ENCODE peak calls at places on chromosomes 4 and X, in five cellular contexts. X, U, B, H and P are unnamed samples.

GRCh38 chrX:85026170-85026569 is 22.5 kb downstream of the APOOL start:
- DNase-seq in X (no peak), U (no peak), B (no peak), H (no peak), P (no peak)

GRCh38 chrX:4670606-4671005 is 957.2 kb upstream of the PRKX start:
- DNase-seq in X (no peak), U (no peak), B (no peak), H (no peak), P (no peak)

GRCh38 chr4:138182838-138183426 is 59.2 kb downstream of the SLC7A11 start:
- DNase-seq in X (peak), U (peak), B (peak), H (no peak), P (no peak)

GRCh38 chr4:2817701-2818350 is 24.9 kb downstream of the SH3BP2 start:
- DNase-seq in X (no peak), U (no peak), B (no peak), H (no peak), P (no peak)

GRCh38 chr4:65669981-65670330 is 333 bp downstream of the EPHA5 start:
- DNase-seq in X (no peak), U (no peak), B (no peak), H (no peak), P (no peak)

GRCh38 chr4:5782829-5783476 is 72.0 kb downstream of the EVC start:
- DNase-seq in X (no peak), U (no peak), B (no peak), H (no peak), P (no peak)

GRCh38 chr4:83128235-83128929 is 13.9 kb upstream of the PLAC8 start:
- DNase-seq in X (peak), U (peak), B (peak), H (no peak), P (no peak)

GRCh38 chr4:148716361-148717063 is 274.3 kb upstream of the NR3C2 start:
- DNase-seq in X (no peak), U (no peak), B (no peak), H (no peak), P (peak)

GRCh38 chr4:78748361-78748760 is 27.8 kb upstream of the BMP2K start:
- DNase-seq in X (no peak), U (no peak), B (no peak), H (no peak), P (no peak)

GRCh38 chr4:131978120-131978519 is 1171.0 kb upstream of the PCDH10 start:
- DNase-seq in X (no peak), U (no peak), B (no peak), H (no peak), P (no peak)

GRCh38 chr4:138455097-138455496 is 212.9 kb upstream of the SLC7A11 start:
- DNase-seq in X (no peak), U (no peak), B (no peak), H (no peak), P (no peak)

GRCh38 chr4:107824367-107825071 is at the start of gene SGMS2:
- DNase-seq in X (peak), U (peak), B (peak), H (peak), P (peak)

GRCh38 chrX:39729834-39730670 is 367.7 kb downstream of the BCOR start:
- DNase-seq in X (no peak), U (no peak), B (no peak), H (no peak), P (no peak)

GRCh38 chr4:158624889-158625478 is 46.7 kb downstream of the C4orf46 start:
- DNase-seq in X (peak), U (no peak), B (peak), H (no peak), P (peak)

GRCh38 chr4:82779032-82779431 is 19.6 kb downstream of the SCD5 start:
- DNase-seq in X (no peak), U (no peak), B (no peak), H (no peak), P (no peak)

GRCh38 chrX:68504237-68504636 is 5.4 kb downstream of the YIPF6 start:
- DNase-seq in X (peak), U (no peak), B (peak), H (no peak), P (peak)

GRCh38 chr4:86670739-86671138 is 76.6 kb downstream of the PTPN13 start:
- DNase-seq in X (peak), U (no peak), B (peak), H (no peak), P (peak)

GRCh38 chrX:46250151-46250550 is 295.1 kb downstream of the ZNF674 start:
- DNase-seq in X (no peak), U (no peak), B (no peak), H (no peak), P (no peak)

GRCh38 chrX:14039344-14039743 is 9.7 kb upstream of the GEMIN8 start:
- DNase-seq in X (peak), U (no peak), B (peak), H (no peak), P (no peak)

GRCh38 chr4:149531861-149532260 is 283.8 kb downstream of the IQCM start:
- DNase-seq in X (peak), U (no peak), B (peak), H (no peak), P (peak)

GRCh38 chr4:39565925-39566630 is 38.8 kb upstream of the UGDH start:
- DNase-seq in X (peak), U (peak), B (peak), H (no peak), P (peak)

GRCh38 chrX:27307546-27307945 is 155.6 kb downstream of the PPP4R3C start:
- DNase-seq in X (no peak), U (no peak), B (no peak), H (no peak), P (no peak)

GRCh38 chr4:56435001-56435747 is at the start of gene PPAT:
- DNase-seq in X (peak), U (peak), B (peak), H (peak), P (peak)
- H3K4me3 ChIP-seq in X (peak), U (peak), B (peak), H (peak), P (peak)

DNA sequence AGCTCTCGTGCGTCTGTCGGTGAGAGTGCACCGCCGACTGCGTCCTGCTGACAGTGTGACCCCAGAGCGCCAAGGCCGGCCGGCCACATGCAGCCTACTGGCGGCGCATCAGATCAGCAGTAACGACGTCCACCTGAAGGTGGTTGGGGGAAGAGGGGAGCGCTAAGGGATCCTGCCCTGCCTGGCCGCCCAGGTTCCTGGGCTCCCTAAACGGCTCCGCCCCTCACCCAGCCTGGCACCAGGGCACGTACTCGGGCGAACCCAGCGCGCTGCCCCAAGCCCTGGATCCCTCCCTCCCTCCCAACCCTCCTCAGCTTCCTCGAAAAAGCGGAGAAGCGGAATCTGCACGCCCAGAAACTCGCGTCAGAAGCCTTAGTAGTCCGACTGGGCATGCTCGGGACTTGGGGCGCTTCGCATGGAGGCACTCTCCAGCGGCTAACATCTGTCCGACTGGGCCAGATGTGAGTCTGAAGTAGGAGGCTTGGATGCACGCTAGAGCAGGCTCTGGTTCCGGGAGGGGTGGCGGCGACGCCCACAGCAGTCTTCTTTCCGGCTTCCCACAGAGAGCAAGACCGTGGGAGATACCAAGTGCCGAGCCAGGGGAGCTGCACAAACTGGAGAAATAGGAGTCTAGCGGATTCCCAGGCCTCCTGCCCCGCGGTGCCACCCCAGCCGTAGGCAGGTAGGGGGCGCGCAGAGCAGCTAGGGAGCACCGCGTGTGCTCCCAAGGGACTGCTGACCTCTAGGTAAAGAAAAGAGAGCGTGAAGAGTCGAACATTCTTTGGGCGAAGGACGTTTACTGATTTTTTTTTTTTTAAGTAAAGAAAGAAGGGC is 114.4 kb upstream of the TEX13C start:
- DNase-seq in X (peak), U (no peak), B (no peak), H (peak), P (peak)
- H3K4me3 ChIP-seq in X (no peak), U (peak), B (no peak), H (peak), P (peak)

DNA sequence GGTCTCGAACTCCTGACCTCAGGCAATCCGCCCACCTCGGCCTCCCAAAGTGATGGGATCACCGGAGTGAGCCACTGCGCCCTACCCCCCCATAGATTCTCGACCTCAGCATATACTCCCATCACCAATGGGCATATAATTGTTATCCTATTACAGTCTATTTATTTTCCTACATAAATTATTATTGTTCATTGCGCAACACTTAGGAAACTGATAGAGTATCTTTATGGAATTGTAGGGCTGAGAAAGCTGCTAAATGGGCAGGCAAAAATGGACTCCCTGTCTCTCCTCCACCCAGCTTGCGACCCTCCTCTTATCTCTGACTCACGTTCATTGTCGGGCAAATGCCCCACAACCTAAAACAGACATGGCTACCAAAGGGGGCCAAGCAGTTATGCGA is 1.0 kb downstream of the ERVMER34-1 start:
- DNase-seq in X (no peak), U (no peak), B (no peak), H (no peak), P (no peak)
- H3K4me3 ChIP-seq in X (no peak), U (no peak), B (no peak), H (peak), P (no peak)

DNA sequence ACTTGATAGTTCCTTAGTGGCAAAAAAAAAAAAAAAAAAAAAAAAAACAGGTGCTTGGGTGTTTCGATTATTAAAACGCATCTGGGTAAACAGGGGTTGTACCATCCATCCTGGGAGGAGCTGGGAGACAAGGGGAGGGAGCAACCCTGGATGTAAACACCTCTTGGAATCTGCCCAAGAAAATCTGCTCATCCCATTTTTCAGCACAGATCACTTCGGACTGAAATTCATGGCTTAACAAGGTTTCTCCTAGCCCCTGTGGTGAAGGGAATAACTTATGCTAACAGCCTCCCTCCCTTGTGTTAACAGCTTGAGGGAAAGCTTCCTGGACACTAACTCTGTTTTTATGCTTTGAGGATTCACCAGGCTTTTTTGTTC is 1.7 kb downstream of the BMP3 start:
- DNase-seq in X (no peak), U (no peak), B (no peak), H (no peak), P (no peak)
- H3K4me3 ChIP-seq in X (no peak), U (no peak), B (no peak), H (no peak), P (no peak)

GRCh38 chr4:1001561-1002130 is 8.4 kb upstream of the SLC26A1 start:
- DNase-seq in X (no peak), U (no peak), B (no peak), H (no peak), P (no peak)
- H3K4me3 ChIP-seq in X (no peak), U (no peak), B (no peak), H (peak), P (no peak)

GRCh38 chrX:331772-332495 is 13.3 kb upstream of the GTPBP6 start:
- DNase-seq in X (no peak), U (no peak), B (no peak), H (peak), P (no peak)
- H3K4me3 ChIP-seq in X (no peak), U (no peak), B (no peak), H (peak), P (no peak)